ENCODE peak calls at places on chromosomes 12 and 14, in eight cellular contexts. J is smooth muscle cell of the brain vasculature, H is nephron progenitor cell, G is NCI-H748 treated with DMSO at 0.1 percent for 48 hours, V is foreskin melanocyte, F is LNCaP clone FGC, D is heart left ventricle, I is esophagus squamous epithelium. X is an unnamed sample.

GRCh38 chr12:12506541-12506940 is 56.1 kb downstream of the DUSP16 start:
- DNase-seq in I (no peak), G (no peak), H (no peak), J (peak), D (peak), F (no peak), V (peak), X (peak)

GRCh38 chr14:69991422-69991821 is 112.2 kb downstream of the SMOC1 start:
- DNase-seq in D (no peak), F (no peak), J (no peak), V (no peak), H (no peak), I (no peak), G (no peak), X (no peak)

GRCh38 chr12:85755760-85756159 is 80.4 kb downstream of the RASSF9 start:
- DNase-seq in H (no peak), I (no peak), V (no peak), F (no peak), G (no peak), D (no peak), J (no peak), X (no peak)

GRCh38 chr12:4911316-4911994 is 1.8 kb downstream of the KCNA1 start:
- DNase-seq in I (no peak), F (peak), H (no peak), D (no peak), V (no peak), G (no peak), J (no peak), X (peak)

GRCh38 chr14:85409496-85410210 is 120.3 kb upstream of the FLRT2 start:
- DNase-seq in G (no peak), D (no peak), H (no peak), J (no peak), F (peak), I (no peak), V (no peak), X (no peak)

GRCh38 chr12:1474059-1474537 is 120.3 kb downstream of the FBXL14 start:
- DNase-seq in F (no peak), I (no peak), D (no peak), J (peak), V (peak), G (no peak), H (no peak), X (no peak)

GRCh38 chr12:25789520-25789919 is 169.0 kb upstream of the RASSF8 start:
- DNase-seq in I (no peak), J (no peak), F (no peak), D (no peak), H (no peak), V (no peak), G (no peak), X (no peak)

GRCh38 chr12:124044809-124045321 is 71.8 kb downstream of the ZNF664 start:
- DNase-seq in I (no peak), F (no peak), G (no peak), V (no peak), H (no peak), J (no peak), D (no peak), X (no peak)

GRCh38 chr12:47328831-47329545 is 249.2 kb upstream of the AMIGO2 start:
- DNase-seq in V (no peak), D (no peak), F (no peak), I (no peak), J (no peak), H (no peak), G (no peak), X (no peak)

X was measured in left ventricle myocardium superior.